ENCODE peak calls at places on chromosomes 16 and 17, in ten cellular contexts. D is Peyer's patch, L is adrenal gland, I is testis, A is esophagus squamous epithelium, W is A549, H is HCT116, N is stomach, T is gastrocnemius medialis, P is tibial nerve. Y is an unnamed sample.

GRCh38 chr17:8189711-8190477 is at the start of gene BORCS6:
- DNase-seq in D (peak; percentile 97), T (peak; percentile 99), P (peak; percentile 96), W (peak; percentile 97), I (peak; percentile 100), L (peak; percentile 99), N (peak; percentile 97), H (peak; percentile 96), A (peak; percentile 92), Y (peak; percentile 99)

GRCh38 chr16:52964290-52964689 is 88.4 kb downstream of the CHD9NB start:
- DNase-seq in A (no peak), D (no peak), N (no peak), P (no peak), T (no peak), W (no peak), I (no peak), H (no peak), L (no peak), Y (no peak)

GRCh38 chr17:42814633-42815399 is 9.3 kb downstream of the BECN1 start:
- DNase-seq in D (no peak), I (no peak), P (no peak), N (no peak), T (no peak), A (no peak), H (no peak), L (no peak), W (no peak), Y (no peak)

GRCh38 chr17:30334421-30334820 is 564 bp upstream of the TMIGD1 start:
- DNase-seq in H (no peak), W (no peak), P (no peak), A (no peak), I (no peak), D (no peak), T (no peak), L (no peak), N (no peak), Y (no peak)

GRCh38 chr17:5702951-5703510 is 118.7 kb upstream of the NLRP1 start:
- DNase-seq in T (no peak), N (no peak), W (no peak), L (no peak), H (no peak), P (no peak), D (no peak), I (no peak), A (no peak), Y (no peak)

GRCh38 chr17:75981019-75981615 is 2.1 kb downstream of the TEN1 start:
- DNase-seq in I (no peak), P (no peak), D (no peak), L (no peak), A (no peak), N (no peak), H (no peak), W (no peak), T (no peak), Y (no peak)

GRCh38 chr16:87086575-87086974 is 230.6 kb downstream of the C16orf95 start:
- DNase-seq in L (no peak), T (no peak), I (no peak), A (no peak), H (peak; percentile 7), N (no peak), D (no peak), W (no peak), P (no peak), Y (no peak)

GRCh38 chr17:56939869-56940484 is 20.9 kb downstream of the COIL start:
- DNase-seq in I (no peak), W (peak; percentile 80), A (no peak), H (peak; percentile 50), T (no peak), D (no peak), L (no peak), P (no peak), N (no peak), Y (peak; percentile 66)

GRCh38 chr16:71185366-71185765 is 45.2 kb downstream of the HYDIN start:
- DNase-seq in L (no peak), H (no peak), N (no peak), A (no peak), I (no peak), P (no peak), T (no peak), D (no peak), W (no peak), Y (no peak)

GRCh38 chr16:14579266-14579665 is 50.8 kb downstream of the PARN start:
- DNase-seq in A (no peak), T (no peak), W (no peak), D (no peak), H (no peak), I (no peak), L (no peak), P (no peak), N (peak; percentile 41), Y (no peak)

GRCh38 chr16:30186444-30186781 is 3.0 kb downstream of the CORO1A start:
- DNase-seq in H (no peak), I (no peak), W (no peak), L (no peak), T (no peak), P (no peak), D (no peak), N (no peak), A (no peak), Y (no peak)

GRCh38 chr16:30187971-30188561 is 4.7 kb downstream of the CORO1A start:
- DNase-seq in N (no peak), L (no peak), T (no peak), A (no peak), D (peak; percentile 48), I (no peak), H (no peak), W (no peak), P (no peak), Y (no peak)

GRCh38 chr16:30185683-30186421 is 2.5 kb downstream of the CORO1A start:
- DNase-seq in N (peak; percentile 63), T (peak; percentile 46), H (no peak), D (peak; percentile 59), W (no peak), I (no peak), P (no peak), L (peak; percentile 59), A (no peak), Y (no peak)

GRCh38 chr16:30187556-30187865 is 4.1 kb downstream of the CORO1A start:
- DNase-seq in N (no peak), W (no peak), H (no peak), I (no peak), P (no peak), L (no peak), D (no peak), T (no peak), A (no peak), Y (no peak)

GRCh38 chr16:30186782-30187555 is 3.6 kb downstream of the CORO1A start:
- DNase-seq in N (peak; percentile 87), L (peak; percentile 79), P (peak; percentile 70), T (peak; percentile 57), H (no peak), A (no peak), W (peak; percentile 40), I (peak; percentile 61), D (peak; percentile 88), Y (peak; percentile 84)
- TF ChIP-seq POLR2A in N (no peak), L (no peak), P (no peak), T (no peak), H (no peak), A (no peak), W (no peak), I (no peak), D (no peak), Y (no peak)

GRCh38 chr16:20385844-20386832 is 18.4 kb downstream of the PDILT start:
- DNase-seq in I (peak; percentile 83), L (peak; percentile 69), H (peak; percentile 35), T (peak; percentile 29), A (no peak), N (peak; percentile 89), P (peak; percentile 55), D (peak; percentile 68), W (peak; percentile 65), Y (peak; percentile 70)
- TF ChIP-seq POLR2A in I (no peak), L (no peak), H (no peak), T (no peak), A (no peak), N (no peak), P (no peak), D (no peak), W (no peak), Y (no peak)

GRCh38 chr16:88973007-88973410 is 4.0 kb downstream of the CBFA2T3 start:
- DNase-seq in D (no peak), A (no peak), L (no peak), H (no peak), W (no peak), T (no peak), I (no peak), P (no peak), N (no peak), Y (peak; percentile 57)

GRCh38 chr16:88970095-88970494 is 6.9 kb downstream of the CBFA2T3 start:
- DNase-seq in N (no peak), D (no peak), A (no peak), I (no peak), P (no peak), H (no peak), W (no peak), L (no peak), T (no peak), Y (no peak)

GRCh38 chr16:88972349-88972748 is 4.7 kb downstream of the CBFA2T3 start:
- DNase-seq in P (no peak), A (no peak), D (no peak), L (no peak), T (no peak), I (no peak), N (no peak), H (no peak), W (no peak), Y (no peak)

GRCh38 chr16:88970539-88971065 is 6.4 kb downstream of the CBFA2T3 start:
- DNase-seq in W (no peak), P (no peak), N (no peak), D (no peak), L (no peak), H (no peak), I (no peak), A (no peak), T (no peak), Y (no peak)

GRCh38 chr16:88971371-88972097 is 5.5 kb downstream of the CBFA2T3 start:
- DNase-seq in W (no peak), H (no peak), D (no peak), N (no peak), P (no peak), I (no peak), T (no peak), L (no peak), A (no peak), Y (no peak)
- TF ChIP-seq POLR2A in W (no peak), H (no peak), D (no peak), N (no peak), P (no peak), I (no peak), T (no peak), L (no peak), A (no peak), Y (no peak)

GRCh38 chr16:4654946-4655590 is 30.4 kb downstream of the MGRN1 start:
- DNase-seq in D (no peak), L (no peak), T (no peak), P (no peak), I (no peak), W (no peak), H (no peak), N (no peak), A (no peak), Y (no peak)
- TF ChIP-seq POLR2A in D (no peak), L (no peak), T (no peak), P (no peak), I (no peak), W (no peak), H (no peak), N (no peak), A (no peak), Y (no peak)

GRCh38 chr16:29820730-29821662 is 734 bp downstream of the MVP start:
- DNase-seq in L (peak; percentile 85), D (peak; percentile 88), W (peak; percentile 77), A (no peak), P (no peak), N (peak; percentile 86), I (peak; percentile 87), H (no peak), T (peak; percentile 52), Y (no peak)
- TF ChIP-seq POLR2A in L (peak; percentile 27), D (peak; percentile 59), W (peak; percentile 12), A (peak; percentile 29), P (no peak), N (no peak), I (no peak), H (peak; percentile 6), T (no peak), Y (no peak)